ENCODE peak calls at places on chromosomes 7 and 10, in four cellular contexts. L is K562, M is GM12878, I is HepG2. Q is an unnamed sample.

GRCh38 chr7:15891151-15891842 is 204.8 kb upstream of the MEOX2 start:
- DNase-seq in L (no peak), M (no peak), I (no peak), Q (no peak)

GRCh38 chr10:47409171-47409865 is 25.2 kb upstream of the ZNF488 start:
- DNase-seq in L (no peak), M (no peak), I (no peak), Q (no peak)

GRCh38 chr10:92826061-92826460 is 22.3 kb upstream of the EXOC6 start:
- DNase-seq in L (no peak), M (no peak), I (no peak), Q (no peak)

GRCh38 chr7:129792721-129793120 is 160.0 kb downstream of the UBE2H start:
- DNase-seq in L (no peak), M (no peak), I (no peak), Q (peak)

GRCh38 chr7:123865517-123866117 is 20.6 kb downstream of the HYAL4 start:
- DNase-seq in L (peak), M (peak), I (peak), Q (peak)

GRCh38 chr7:14191686-14192098 is 202.2 kb upstream of the ETV1 start:
- DNase-seq in L (no peak), M (no peak), I (no peak), Q (no peak)

GRCh38 chr7:37916673-37917660 is at the start of gene SFRP4:
- DNase-seq in L (peak), M (no peak), I (peak), Q (peak)

GRCh38 chr10:86758231-86759072 is 2.0 kb downstream of the BMPR1A start:
- DNase-seq in L (peak), M (no peak), I (peak), Q (no peak)

GRCh38 chr7:137990251-137990901 is 11.5 kb downstream of the CREB3L2 start:
- DNase-seq in L (no peak), M (no peak), I (no peak), Q (no peak)

GRCh38 chr7:78783179-78783962 is 670.1 kb downstream of the MAGI2 start:
- DNase-seq in L (no peak), M (no peak), I (no peak), Q (no peak)

GRCh38 chr10:4459531-4459930 is 366.5 kb upstream of the AKR1E2 start:
- DNase-seq in L (no peak), M (no peak), I (peak), Q (no peak)

GRCh38 chr7:74306737-74307469 is 17.7 kb downstream of the CLIP2 start:
- DNase-seq in L (peak), M (no peak), I (no peak), Q (no peak)

GRCh38 chr10:109456566-109457361 is 466.5 kb downstream of the XPNPEP1 start:
- DNase-seq in L (no peak), M (no peak), I (no peak), Q (peak)

GRCh38 chr10:71801357-71801756 is 28.0 kb upstream of the VSIR start:
- DNase-seq in L (no peak), M (peak), I (no peak), Q (no peak)

GRCh38 chr7:159007308-159008054 is 137.2 kb downstream of the VIPR2 start:
- DNase-seq in L (no peak), M (no peak), I (no peak), Q (no peak)

GRCh38 chr7:85471312-85471711 is 284.5 kb upstream of the SEMA3D start:
- DNase-seq in L (no peak), M (no peak), I (no peak), Q (no peak)

GRCh38 chr7:16918288-16918895 is 36.6 kb upstream of the AGR3 start:
- DNase-seq in L (peak), M (no peak), I (peak), Q (no peak)

GRCh38 chr10:75911426-75911825 is 480.0 kb downstream of the LRMDA start:
- DNase-seq in L (no peak), M (no peak), I (no peak), Q (no peak)

GRCh38 chr7:112779667-112780066 is 10.5 kb downstream of the TMEM168 start:
- DNase-seq in L (no peak), M (no peak), I (no peak), Q (no peak)
- TF ChIP-seq ATF2 in L (no peak), M (no peak), I (no peak), Q (no peak)

GRCh38 chr7:142384508-142384922 is 126.7 kb upstream of the PRSS58 start:
- DNase-seq in L (no peak), M (no peak), I (no peak), Q (no peak)
- TF ChIP-seq NR2C2 in L (no peak), M (no peak), I (no peak), Q (no peak)

DNA sequence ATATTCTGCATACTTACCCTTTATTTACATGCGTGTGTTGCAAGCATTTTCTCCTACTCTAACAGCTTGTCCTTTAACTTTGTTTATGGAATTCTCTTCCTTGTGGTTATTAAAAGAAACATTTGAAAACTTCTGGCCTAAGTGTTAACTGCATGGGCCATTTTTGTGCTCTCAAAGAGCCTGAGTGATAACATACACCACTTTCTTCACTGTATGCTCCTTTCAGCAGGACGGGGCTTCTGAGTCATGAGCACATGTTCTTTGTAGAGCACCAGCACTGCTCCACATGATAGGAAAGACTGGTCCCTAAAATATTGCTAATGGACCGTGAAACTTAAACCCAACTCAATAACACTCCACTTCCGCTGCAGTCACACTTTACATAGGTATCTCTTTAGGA is 1093.6 kb upstream of the GHITM start:
- DNase-seq in L (no peak), M (no peak), I (no peak), Q (no peak)
- TF ChIP-seq USF2 in L (no peak), M (no peak), I (no peak), Q (no peak)

GRCh38 chr7:119720541-119720940 is 552.4 kb upstream of the KCND2 start:
- DNase-seq in L (peak), M (no peak), I (no peak), Q (no peak)
- TF ChIP-seq ATF2 in L (no peak), M (no peak), I (no peak), Q (no peak)

DNA sequence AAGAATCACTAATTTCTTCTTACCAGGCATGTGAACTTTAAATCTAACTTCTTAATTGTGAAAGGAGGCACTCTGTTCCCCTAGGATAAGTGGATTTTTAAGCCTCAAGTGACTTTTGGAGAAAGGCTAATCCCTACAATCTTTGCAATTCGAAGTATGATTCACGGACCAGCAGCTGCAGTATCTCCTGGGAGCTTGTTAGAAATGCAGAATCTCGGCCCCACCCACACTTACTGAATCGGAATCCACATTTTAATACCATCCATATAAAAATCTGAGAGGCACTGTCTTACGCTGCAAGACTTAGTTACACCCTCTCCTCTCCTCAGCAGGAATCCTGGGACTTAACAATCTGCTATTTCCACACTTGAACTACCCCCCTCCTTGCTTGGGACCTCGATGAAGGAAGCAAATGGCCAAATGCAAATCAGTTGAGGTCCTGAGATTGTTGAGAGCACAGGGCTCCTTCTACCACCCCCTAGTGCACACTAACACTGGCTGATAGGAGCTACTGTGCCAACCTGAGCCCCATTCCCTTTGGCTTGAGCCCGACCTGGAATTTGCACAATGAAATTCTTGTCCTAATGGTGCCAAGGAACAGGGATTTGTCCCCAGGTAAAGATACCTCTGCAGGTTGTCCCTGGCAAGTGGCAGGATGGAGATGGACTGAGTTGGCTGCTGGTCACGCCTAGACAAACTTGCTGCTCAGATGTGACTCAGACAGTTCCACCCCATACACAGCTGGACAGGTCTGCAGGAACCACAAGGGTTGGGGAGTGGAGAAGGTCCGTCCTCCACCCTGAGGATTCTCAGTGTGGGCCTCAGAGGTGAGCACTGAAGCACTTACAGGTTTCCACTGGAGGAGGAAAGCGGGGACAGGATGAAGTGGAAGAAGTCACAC is 20.8 kb downstream of the ITPRIP start:
- DNase-seq in L (no peak), M (no peak), I (no peak), Q (no peak)
- TF ChIP-seq NR2C2 in L (no peak), M (no peak), I (no peak), Q (no peak)

GRCh38 chr10:122492006-122492405 is 30.7 kb downstream of the HTRA1 start:
- DNase-seq in L (no peak), M (no peak), I (no peak), Q (no peak)

GRCh38 chr10:122493761-122494160 is 32.4 kb downstream of the HTRA1 start:
- DNase-seq in L (no peak), M (no peak), I (no peak), Q (no peak)

GRCh38 chr10:122490268-122490667 is 28.9 kb downstream of the HTRA1 start:
- DNase-seq in L (no peak), M (no peak), I (no peak), Q (no peak)

GRCh38 chr10:122492955-122493597 is 31.7 kb downstream of the HTRA1 start:
- DNase-seq in L (no peak), M (no peak), I (no peak), Q (no peak)

DNA sequence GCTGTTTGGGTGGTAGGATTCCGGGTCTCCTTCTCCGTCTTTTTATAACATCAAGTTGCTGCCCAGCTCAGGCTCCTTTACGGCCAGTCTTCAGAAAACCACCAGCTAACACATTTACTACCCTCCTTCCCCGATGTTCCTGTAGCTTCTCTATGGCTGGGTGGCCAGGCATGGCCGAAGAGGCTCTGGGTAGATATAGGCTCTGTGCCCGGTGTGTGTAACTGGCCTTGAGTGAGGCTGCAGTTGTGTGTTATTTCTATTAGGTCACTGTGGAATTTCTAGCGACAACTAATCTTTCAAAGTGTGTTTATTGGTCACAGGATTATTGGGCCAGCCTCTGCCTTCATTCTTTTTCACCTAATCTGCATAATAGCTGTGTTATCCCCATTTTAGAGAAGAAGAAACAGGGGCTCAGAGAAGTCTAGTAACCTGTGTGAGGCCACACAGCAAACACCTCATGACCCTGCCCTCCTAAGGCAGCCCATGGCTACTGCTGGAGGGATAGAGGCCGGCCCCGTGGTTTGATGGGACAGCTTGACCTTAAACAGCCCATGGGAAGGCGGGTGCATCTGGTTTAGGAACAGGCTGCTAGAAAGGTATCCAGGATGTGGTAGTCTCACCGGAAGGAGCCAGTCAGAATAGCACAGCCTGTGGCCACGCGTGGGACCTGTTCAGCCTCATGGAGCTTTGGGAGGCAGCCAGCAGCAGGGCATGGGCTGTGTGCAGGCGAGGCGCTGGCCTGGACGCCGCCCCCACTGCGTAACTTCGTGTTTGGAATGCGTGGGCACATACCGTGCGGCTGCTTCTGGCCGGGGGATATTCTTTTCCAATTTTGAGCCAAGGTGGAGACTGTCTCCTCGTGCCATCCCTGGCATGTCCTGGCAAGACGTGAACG is 29.7 kb downstream of the HTRA1 start:
- DNase-seq in L (no peak), M (no peak), I (no peak), Q (no peak)
- TF ChIP-seq USF2 in L (no peak), M (no peak), I (no peak), Q (no peak)

GRCh38 chr7:91940171-91940570 is 491 bp upstream of the AKAP9 start:
- DNase-seq in L (peak), M (no peak), I (peak), Q (peak)
- TF ChIP-seq ATF2 in L (no peak), M (no peak), I (no peak), Q (no peak)

Q was measured in WTC11.